ENCODE peak calls at places on chromosomes 4 and X, in ten cellular contexts. One of them, this sample, is unnamed. For H3K4me1, the result is how much of the 10 kb centered on the place peaks cover.

GRCh38 chr4:65450899-65451298 is 219.4 kb downstream of the EPHA5 start:
- DNase-seq in testis: no peak
- DNase-seq in stomach: no peak
- DNase-seq in Peyer's patch: no peak
- DNase-seq in ovary: no peak
- DNase-seq in transverse colon: no peak
- DNase-seq in uterus: no peak
- DNase-seq in esophagus squamous epithelium: no peak
- DNase-seq in A549: no peak
- DNase-seq in right lobe of liver: no peak
- DNase-seq in this sample: no peak

GRCh38 chr4:83082777-83083176 is 31.8 kb downstream of the PLAC8 start:
- DNase-seq in right lobe of liver: no peak
- DNase-seq in stomach: peak
- DNase-seq in transverse colon: no peak
- DNase-seq in A549: no peak
- DNase-seq in testis: no peak
- DNase-seq in esophagus squamous epithelium: no peak
- DNase-seq in Peyer's patch: no peak
- DNase-seq in uterus: no peak
- DNase-seq in ovary: no peak
- DNase-seq in this sample: no peak

GRCh38 chrX:29952016-29952415 is 263.3 kb upstream of the MAGEB2 start:
- DNase-seq in transverse colon: no peak
- DNase-seq in A549: no peak
- DNase-seq in uterus: no peak
- DNase-seq in esophagus squamous epithelium: no peak
- DNase-seq in ovary: no peak
- DNase-seq in Peyer's patch: no peak
- DNase-seq in stomach: no peak
- DNase-seq in right lobe of liver: no peak
- DNase-seq in testis: no peak
- DNase-seq in this sample: no peak

GRCh38 chr4:149987330-149987751 is 90.9 kb upstream of the DCLK2 start:
- DNase-seq in transverse colon: no peak
- DNase-seq in right lobe of liver: no peak
- DNase-seq in stomach: no peak
- DNase-seq in ovary: no peak
- DNase-seq in esophagus squamous epithelium: no peak
- DNase-seq in uterus: no peak
- DNase-seq in testis: no peak
- DNase-seq in A549: no peak
- DNase-seq in Peyer's patch: no peak
- DNase-seq in this sample: no peak

GRCh38 chr4:11805837-11806236 is 377.1 kb upstream of the HS3ST1 start:
- DNase-seq in Peyer's patch: no peak
- DNase-seq in stomach: no peak
- DNase-seq in ovary: no peak
- DNase-seq in testis: no peak
- DNase-seq in transverse colon: no peak
- DNase-seq in right lobe of liver: no peak
- DNase-seq in A549: peak
- DNase-seq in esophagus squamous epithelium: no peak
- DNase-seq in uterus: no peak
- DNase-seq in this sample: peak

GRCh38 chr4:126395661-126396060 is 1080.9 kb downstream of the FAT4 start:
- DNase-seq in ovary: no peak
- DNase-seq in uterus: no peak
- DNase-seq in transverse colon: no peak
- DNase-seq in Peyer's patch: no peak
- DNase-seq in esophagus squamous epithelium: no peak
- DNase-seq in stomach: no peak
- DNase-seq in A549: no peak
- DNase-seq in right lobe of liver: no peak
- DNase-seq in testis: no peak
- DNase-seq in this sample: no peak

GRCh38 chr4:127174168-127174567 is 458.6 kb upstream of the INTU start:
- DNase-seq in ovary: no peak
- DNase-seq in A549: no peak
- DNase-seq in Peyer's patch: no peak
- DNase-seq in testis: no peak
- DNase-seq in transverse colon: no peak
- DNase-seq in uterus: no peak
- DNase-seq in esophagus squamous epithelium: no peak
- DNase-seq in right lobe of liver: no peak
- DNase-seq in stomach: no peak
- DNase-seq in this sample: no peak

GRCh38 chr4:70956570-70957210 is 36.8 kb upstream of the DCK start:
- DNase-seq in right lobe of liver: no peak
- DNase-seq in ovary: no peak
- DNase-seq in A549: no peak
- DNase-seq in stomach: no peak
- DNase-seq in transverse colon: no peak
- DNase-seq in esophagus squamous epithelium: no peak
- DNase-seq in uterus: no peak
- DNase-seq in testis: no peak
- DNase-seq in Peyer's patch: no peak
- DNase-seq in this sample: no peak

GRCh38 chr4:26611879-26612278 is 28.0 kb downstream of the TBC1D19 start:
- DNase-seq in esophagus squamous epithelium: no peak
- DNase-seq in uterus: no peak
- DNase-seq in A549: no peak
- DNase-seq in transverse colon: no peak
- DNase-seq in ovary: no peak
- DNase-seq in Peyer's patch: no peak
- DNase-seq in right lobe of liver: no peak
- DNase-seq in testis: no peak
- DNase-seq in stomach: no peak
- DNase-seq in this sample: no peak

GRCh38 chr4:120692964-120693363 is 229.6 kb downstream of the PRDM5 start:
- DNase-seq in uterus: no peak
- DNase-seq in A549: peak
- DNase-seq in testis: no peak
- DNase-seq in transverse colon: peak
- DNase-seq in Peyer's patch: no peak
- DNase-seq in ovary: no peak
- DNase-seq in esophagus squamous epithelium: no peak
- DNase-seq in right lobe of liver: no peak
- DNase-seq in stomach: no peak
- DNase-seq in this sample: no peak

GRCh38 chr4:60780874-60781273 is 419.3 kb upstream of the ADGRL3 start:
- DNase-seq in stomach: no peak
- DNase-seq in transverse colon: no peak
- DNase-seq in esophagus squamous epithelium: no peak
- DNase-seq in Peyer's patch: no peak
- DNase-seq in ovary: no peak
- DNase-seq in testis: no peak
- DNase-seq in uterus: no peak
- DNase-seq in right lobe of liver: no peak
- DNase-seq in A549: no peak
- DNase-seq in this sample: no peak

GRCh38 chr4:8201341-8201781 is 2.3 kb downstream of the SH3TC1 start:
- DNase-seq in uterus: no peak
- DNase-seq in ovary: no peak
- DNase-seq in Peyer's patch: no peak
- DNase-seq in right lobe of liver: no peak
- DNase-seq in A549: no peak
- DNase-seq in esophagus squamous epithelium: no peak
- DNase-seq in testis: peak
- DNase-seq in stomach: no peak
- DNase-seq in transverse colon: peak
- DNase-seq in this sample: no peak

GRCh38 chrX:101417190-101417589 is 9.2 kb downstream of the HNRNPH2 start:
- DNase-seq in testis: peak
- DNase-seq in esophagus squamous epithelium: no peak
- DNase-seq in transverse colon: no peak
- DNase-seq in stomach: no peak
- DNase-seq in Peyer's patch: no peak
- DNase-seq in right lobe of liver: no peak
- DNase-seq in ovary: no peak
- DNase-seq in uterus: no peak
- DNase-seq in A549: no peak
- DNase-seq in this sample: no peak

DNA sequence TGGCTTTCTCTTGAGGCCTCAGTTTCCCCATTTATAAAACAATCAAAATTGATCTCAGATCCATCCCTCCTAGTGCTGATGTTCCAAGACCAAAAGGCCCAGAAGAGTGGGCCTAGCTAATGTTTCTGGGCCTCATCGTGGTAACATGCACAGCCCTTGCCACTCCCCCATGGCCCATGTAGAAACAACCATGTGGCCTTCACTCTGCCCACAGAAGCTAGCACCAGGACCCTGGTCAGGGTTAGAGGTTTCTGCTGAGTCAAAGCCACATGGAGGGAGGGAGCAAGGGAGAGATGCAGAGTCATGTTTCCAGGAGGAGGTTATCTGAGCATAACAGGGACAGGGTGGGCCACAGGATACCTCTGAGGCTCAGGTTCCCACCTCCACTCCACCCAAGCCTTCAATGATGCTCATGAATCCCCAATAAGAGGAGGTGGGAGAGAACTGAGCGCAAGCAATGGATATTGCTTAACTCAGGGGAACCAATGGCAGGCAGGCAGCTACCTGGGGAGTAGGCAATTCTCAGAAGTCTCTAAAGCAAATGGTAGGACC is 16.9 kb downstream of the OTUD5 start:
- DNase-seq in Peyer's patch: no peak
- DNase-seq in transverse colon: no peak
- DNase-seq in esophagus squamous epithelium: no peak
- DNase-seq in uterus: no peak
- DNase-seq in stomach: no peak
- DNase-seq in testis: no peak
- DNase-seq in ovary: no peak
- DNase-seq in A549: no peak
- DNase-seq in right lobe of liver: no peak
- DNase-seq in this sample: no peak
- TF ChIP-seq POLR2A in Peyer's patch: no peak
- TF ChIP-seq POLR2A in transverse colon: no peak
- TF ChIP-seq POLR2A in esophagus squamous epithelium: no peak
- TF ChIP-seq POLR2A in uterus: no peak
- TF ChIP-seq POLR2A in stomach: no peak
- TF ChIP-seq POLR2A in testis: no peak
- TF ChIP-seq POLR2A in ovary: no peak
- TF ChIP-seq POLR2A in A549: no peak
- TF ChIP-seq POLR2A in right lobe of liver: no peak
- TF ChIP-seq POLR2A in this sample: no peak

DNA sequence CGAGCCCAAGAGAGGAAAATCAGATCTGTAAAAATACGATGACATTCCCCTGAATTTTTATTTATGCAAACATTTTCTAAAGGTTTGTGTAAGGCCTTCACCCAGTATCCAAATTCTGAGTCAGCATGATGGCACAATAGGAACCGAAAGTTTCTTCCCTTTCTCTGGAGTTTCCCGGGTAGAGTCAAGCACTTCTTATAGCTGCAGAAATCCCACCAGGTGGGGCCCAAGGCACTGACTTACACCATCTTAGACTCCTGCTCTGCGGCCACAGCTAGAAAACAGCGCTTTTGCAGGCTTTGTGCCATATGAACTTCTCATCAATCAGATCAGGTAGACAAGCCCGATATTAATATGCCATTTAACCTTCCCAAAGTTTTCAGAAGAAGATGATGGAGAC is 13.4 kb downstream of the LEF1 start:
- DNase-seq in testis: no peak
- DNase-seq in stomach: no peak
- DNase-seq in uterus: no peak
- DNase-seq in right lobe of liver: no peak
- DNase-seq in A549: no peak
- DNase-seq in transverse colon: no peak
- DNase-seq in esophagus squamous epithelium: no peak
- DNase-seq in Peyer's patch: no peak
- DNase-seq in ovary: no peak
- DNase-seq in this sample: no peak
- H3K4me1 ChIP-seq in testis: under half
- H3K4me1 ChIP-seq in stomach: under half
- H3K4me1 ChIP-seq in uterus: under half
- H3K4me1 ChIP-seq in right lobe of liver: under half
- H3K4me1 ChIP-seq in A549: under half
- H3K4me1 ChIP-seq in transverse colon: under half
- H3K4me1 ChIP-seq in esophagus squamous epithelium: under half
- H3K4me1 ChIP-seq in Peyer's patch: under half
- H3K4me1 ChIP-seq in ovary: under half
- H3K4me1 ChIP-seq in this sample: under half

GRCh38 chr4:124785645-124786044 is 73.1 kb upstream of the ANKRD50 start:
- DNase-seq in uterus: no peak
- DNase-seq in A549: no peak
- DNase-seq in right lobe of liver: no peak
- DNase-seq in esophagus squamous epithelium: no peak
- DNase-seq in transverse colon: no peak
- DNase-seq in Peyer's patch: no peak
- DNase-seq in stomach: no peak
- DNase-seq in ovary: no peak
- DNase-seq in testis: no peak
- DNase-seq in this sample: no peak
- TF ChIP-seq CTCF in uterus: no peak
- TF ChIP-seq CTCF in A549: no peak
- TF ChIP-seq CTCF in right lobe of liver: no peak
- TF ChIP-seq CTCF in esophagus squamous epithelium: no peak
- TF ChIP-seq CTCF in transverse colon: no peak
- TF ChIP-seq CTCF in Peyer's patch: no peak
- TF ChIP-seq CTCF in stomach: no peak
- TF ChIP-seq CTCF in ovary: no peak
- TF ChIP-seq CTCF in testis: no peak
- TF ChIP-seq CTCF in this sample: no peak

GRCh38 chr4:39529534-39529933 is 2.3 kb upstream of the UGDH start:
- DNase-seq in testis: no peak
- DNase-seq in Peyer's patch: no peak
- DNase-seq in right lobe of liver: no peak
- DNase-seq in A549: no peak
- DNase-seq in transverse colon: no peak
- DNase-seq in ovary: no peak
- DNase-seq in uterus: no peak
- DNase-seq in esophagus squamous epithelium: no peak
- DNase-seq in stomach: no peak
- DNase-seq in this sample: no peak

GRCh38 chr4:39528056-39528465 is 822 bp upstream of the UGDH start:
- DNase-seq in testis: no peak
- DNase-seq in ovary: peak
- DNase-seq in transverse colon: no peak
- DNase-seq in A549: peak
- DNase-seq in esophagus squamous epithelium: no peak
- DNase-seq in uterus: peak
- DNase-seq in stomach: no peak
- DNase-seq in right lobe of liver: no peak
- DNase-seq in Peyer's patch: no peak
- DNase-seq in this sample: no peak

GRCh38 chr4:39526810-39527295 is 386 bp downstream of the UGDH start:
- DNase-seq in Peyer's patch: no peak
- DNase-seq in ovary: no peak
- DNase-seq in esophagus squamous epithelium: no peak
- DNase-seq in right lobe of liver: no peak
- DNase-seq in stomach: no peak
- DNase-seq in uterus: no peak
- DNase-seq in A549: no peak
- DNase-seq in testis: peak
- DNase-seq in transverse colon: no peak
- DNase-seq in this sample: no peak

GRCh38 chr4:39526283-39526682 is 956 bp downstream of the UGDH start:
- DNase-seq in testis: no peak
- DNase-seq in transverse colon: no peak
- DNase-seq in ovary: no peak
- DNase-seq in Peyer's patch: no peak
- DNase-seq in right lobe of liver: no peak
- DNase-seq in A549: no peak
- DNase-seq in uterus: no peak
- DNase-seq in esophagus squamous epithelium: no peak
- DNase-seq in stomach: no peak
- DNase-seq in this sample: no peak

GRCh38 chr4:39527296-39528055 is at the start of gene UGDH:
- DNase-seq in stomach: peak
- DNase-seq in right lobe of liver: peak
- DNase-seq in ovary: peak
- DNase-seq in transverse colon: peak
- DNase-seq in Peyer's patch: peak
- DNase-seq in esophagus squamous epithelium: peak
- DNase-seq in testis: peak
- DNase-seq in uterus: peak
- DNase-seq in A549: peak
- DNase-seq in this sample: peak
- TF ChIP-seq POLR2A in stomach: peak
- TF ChIP-seq POLR2A in right lobe of liver: peak
- TF ChIP-seq POLR2A in ovary: peak
- TF ChIP-seq POLR2A in transverse colon: peak
- TF ChIP-seq POLR2A in Peyer's patch: peak
- TF ChIP-seq POLR2A in esophagus squamous epithelium: peak
- TF ChIP-seq POLR2A in testis: peak
- TF ChIP-seq POLR2A in uterus: peak
- TF ChIP-seq POLR2A in A549: peak
- TF ChIP-seq POLR2A in this sample: peak